ENCODE peak calls at places on chromosomes 4 and X, in eight cellular contexts. One of them, this sample, is unnamed.

GRCh38 chrX:134957836-134958235 is 33.0 kb upstream of the SMIM10 start:
- DNase-seq in GM23248: no peak
- DNase-seq in epithelial cell of esophagus: no peak
- DNase-seq in ELF-1: no peak
- DNase-seq in stimulated activated CD4-positive, alpha-beta T cell treated with anti-CD3 and anti-CD28 coated beads, Interleukin-2, amount 100 ng/mL, for 48 hours: no peak
- DNase-seq in sciatic nerve: no peak
- DNase-seq in NAMALWA: no peak
- DNase-seq in stimulated activated CD8-positive, alpha-beta memory T cell treated with anti-CD3 and anti-CD28 coated beads, Interleukin-7, amount 100 ng/mL, for 24 hours: no peak
- DNase-seq in this sample: no peak

GRCh38 chr4:16092682-16093319 is 9.0 kb upstream of the PROM1 start:
- DNase-seq in GM23248: no peak
- DNase-seq in epithelial cell of esophagus: no peak
- DNase-seq in ELF-1: no peak
- DNase-seq in stimulated activated CD4-positive, alpha-beta T cell treated with anti-CD3 and anti-CD28 coated beads, Interleukin-2, amount 100 ng/mL, for 48 hours: no peak
- DNase-seq in sciatic nerve: no peak
- DNase-seq in NAMALWA: no peak
- DNase-seq in stimulated activated CD8-positive, alpha-beta memory T cell treated with anti-CD3 and anti-CD28 coated beads, Interleukin-7, amount 100 ng/mL, for 24 hours: no peak
- DNase-seq in this sample: peak

GRCh38 chr4:2791518-2792395 is 1.1 kb upstream of the SH3BP2 start:
- DNase-seq in GM23248: no peak
- DNase-seq in epithelial cell of esophagus: no peak
- DNase-seq in ELF-1: no peak
- DNase-seq in stimulated activated CD4-positive, alpha-beta T cell treated with anti-CD3 and anti-CD28 coated beads, Interleukin-2, amount 100 ng/mL, for 48 hours: no peak
- DNase-seq in sciatic nerve: peak
- DNase-seq in NAMALWA: no peak
- DNase-seq in stimulated activated CD8-positive, alpha-beta memory T cell treated with anti-CD3 and anti-CD28 coated beads, Interleukin-7, amount 100 ng/mL, for 24 hours: no peak
- DNase-seq in this sample: peak

GRCh38 chrX:103437147-103437873 is 61.0 kb downstream of the BEX3 start:
- DNase-seq in GM23248: no peak
- DNase-seq in epithelial cell of esophagus: peak
- DNase-seq in ELF-1: no peak
- DNase-seq in stimulated activated CD4-positive, alpha-beta T cell treated with anti-CD3 and anti-CD28 coated beads, Interleukin-2, amount 100 ng/mL, for 48 hours: no peak
- DNase-seq in sciatic nerve: no peak
- DNase-seq in NAMALWA: no peak
- DNase-seq in stimulated activated CD8-positive, alpha-beta memory T cell treated with anti-CD3 and anti-CD28 coated beads, Interleukin-7, amount 100 ng/mL, for 24 hours: no peak
- DNase-seq in this sample: no peak

GRCh38 chr4:147334478-147334877 is 146.4 kb upstream of the EDNRA start:
- DNase-seq in GM23248: peak
- DNase-seq in epithelial cell of esophagus: peak
- DNase-seq in ELF-1: no peak
- DNase-seq in stimulated activated CD4-positive, alpha-beta T cell treated with anti-CD3 and anti-CD28 coated beads, Interleukin-2, amount 100 ng/mL, for 48 hours: no peak
- DNase-seq in sciatic nerve: no peak
- DNase-seq in NAMALWA: no peak
- DNase-seq in stimulated activated CD8-positive, alpha-beta memory T cell treated with anti-CD3 and anti-CD28 coated beads, Interleukin-7, amount 100 ng/mL, for 24 hours: no peak
- DNase-seq in this sample: no peak

GRCh38 chr4:8097141-8097541 is 61.5 kb downstream of the ABLIM2 start:
- DNase-seq in GM23248: no peak
- DNase-seq in epithelial cell of esophagus: no peak
- DNase-seq in ELF-1: no peak
- DNase-seq in stimulated activated CD4-positive, alpha-beta T cell treated with anti-CD3 and anti-CD28 coated beads, Interleukin-2, amount 100 ng/mL, for 48 hours: no peak
- DNase-seq in sciatic nerve: no peak
- DNase-seq in NAMALWA: no peak
- DNase-seq in stimulated activated CD8-positive, alpha-beta memory T cell treated with anti-CD3 and anti-CD28 coated beads, Interleukin-7, amount 100 ng/mL, for 24 hours: no peak
- DNase-seq in this sample: no peak

GRCh38 chrX:72009731-72010130 is 99.1 kb downstream of the NHSL2 start:
- DNase-seq in GM23248: no peak
- DNase-seq in epithelial cell of esophagus: no peak
- DNase-seq in ELF-1: no peak
- DNase-seq in stimulated activated CD4-positive, alpha-beta T cell treated with anti-CD3 and anti-CD28 coated beads, Interleukin-2, amount 100 ng/mL, for 48 hours: no peak
- DNase-seq in sciatic nerve: no peak
- DNase-seq in NAMALWA: no peak
- DNase-seq in stimulated activated CD8-positive, alpha-beta memory T cell treated with anti-CD3 and anti-CD28 coated beads, Interleukin-7, amount 100 ng/mL, for 24 hours: no peak
- DNase-seq in this sample: no peak

GRCh38 chrX:107979534-107979933 is 2.6 kb downstream of the TEX13B start:
- DNase-seq in GM23248: peak
- DNase-seq in epithelial cell of esophagus: peak
- DNase-seq in ELF-1: no peak
- DNase-seq in stimulated activated CD4-positive, alpha-beta T cell treated with anti-CD3 and anti-CD28 coated beads, Interleukin-2, amount 100 ng/mL, for 48 hours: no peak
- DNase-seq in sciatic nerve: no peak
- DNase-seq in NAMALWA: no peak
- DNase-seq in stimulated activated CD8-positive, alpha-beta memory T cell treated with anti-CD3 and anti-CD28 coated beads, Interleukin-7, amount 100 ng/mL, for 24 hours: no peak
- DNase-seq in this sample: no peak

GRCh38 chr4:113276448-113277158 is 227.2 kb downstream of the ANK2 start:
- DNase-seq in GM23248: peak
- DNase-seq in epithelial cell of esophagus: no peak
- DNase-seq in ELF-1: no peak
- DNase-seq in stimulated activated CD4-positive, alpha-beta T cell treated with anti-CD3 and anti-CD28 coated beads, Interleukin-2, amount 100 ng/mL, for 48 hours: no peak
- DNase-seq in sciatic nerve: no peak
- DNase-seq in NAMALWA: no peak
- DNase-seq in stimulated activated CD8-positive, alpha-beta memory T cell treated with anti-CD3 and anti-CD28 coated beads, Interleukin-7, amount 100 ng/mL, for 24 hours: no peak
- DNase-seq in this sample: no peak

GRCh38 chrX:3124041-3124440 is 82.8 kb downstream of the ARSF start:
- DNase-seq in GM23248: no peak
- DNase-seq in epithelial cell of esophagus: no peak
- DNase-seq in ELF-1: no peak
- DNase-seq in stimulated activated CD4-positive, alpha-beta T cell treated with anti-CD3 and anti-CD28 coated beads, Interleukin-2, amount 100 ng/mL, for 48 hours: no peak
- DNase-seq in sciatic nerve: no peak
- DNase-seq in NAMALWA: no peak
- DNase-seq in stimulated activated CD8-positive, alpha-beta memory T cell treated with anti-CD3 and anti-CD28 coated beads, Interleukin-7, amount 100 ng/mL, for 24 hours: no peak
- DNase-seq in this sample: no peak

GRCh38 chr4:41967392-41967791 is 14.2 kb upstream of the DCAF4L1 start:
- DNase-seq in GM23248: no peak
- DNase-seq in epithelial cell of esophagus: peak
- DNase-seq in ELF-1: no peak
- DNase-seq in stimulated activated CD4-positive, alpha-beta T cell treated with anti-CD3 and anti-CD28 coated beads, Interleukin-2, amount 100 ng/mL, for 48 hours: no peak
- DNase-seq in sciatic nerve: no peak
- DNase-seq in NAMALWA: no peak
- DNase-seq in stimulated activated CD8-positive, alpha-beta memory T cell treated with anti-CD3 and anti-CD28 coated beads, Interleukin-7, amount 100 ng/mL, for 24 hours: no peak
- DNase-seq in this sample: no peak

GRCh38 chr4:86302242-86302641 is 57.6 kb downstream of the MAPK10 start:
- DNase-seq in GM23248: peak
- DNase-seq in epithelial cell of esophagus: peak
- DNase-seq in ELF-1: no peak
- DNase-seq in stimulated activated CD4-positive, alpha-beta T cell treated with anti-CD3 and anti-CD28 coated beads, Interleukin-2, amount 100 ng/mL, for 48 hours: no peak
- DNase-seq in sciatic nerve: no peak
- DNase-seq in NAMALWA: peak
- DNase-seq in stimulated activated CD8-positive, alpha-beta memory T cell treated with anti-CD3 and anti-CD28 coated beads, Interleukin-7, amount 100 ng/mL, for 24 hours: no peak
- DNase-seq in this sample: peak

GRCh38 chr4:27836505-27836904 is 975.9 kb downstream of the STIM2 start:
- DNase-seq in GM23248: no peak
- DNase-seq in epithelial cell of esophagus: peak
- DNase-seq in ELF-1: no peak
- DNase-seq in stimulated activated CD4-positive, alpha-beta T cell treated with anti-CD3 and anti-CD28 coated beads, Interleukin-2, amount 100 ng/mL, for 48 hours: no peak
- DNase-seq in sciatic nerve: no peak
- DNase-seq in NAMALWA: no peak
- DNase-seq in stimulated activated CD8-positive, alpha-beta memory T cell treated with anti-CD3 and anti-CD28 coated beads, Interleukin-7, amount 100 ng/mL, for 24 hours: no peak
- DNase-seq in this sample: no peak

GRCh38 chrX:75337525-75337924 is 63.6 kb downstream of the UPRT start:
- DNase-seq in GM23248: no peak
- DNase-seq in epithelial cell of esophagus: no peak
- DNase-seq in ELF-1: no peak
- DNase-seq in stimulated activated CD4-positive, alpha-beta T cell treated with anti-CD3 and anti-CD28 coated beads, Interleukin-2, amount 100 ng/mL, for 48 hours: no peak
- DNase-seq in sciatic nerve: no peak
- DNase-seq in NAMALWA: no peak
- DNase-seq in stimulated activated CD8-positive, alpha-beta memory T cell treated with anti-CD3 and anti-CD28 coated beads, Interleukin-7, amount 100 ng/mL, for 24 hours: no peak
- DNase-seq in this sample: no peak

GRCh38 chr4:236028-236427 is 69.2 kb downstream of the ZNF732 start:
- DNase-seq in GM23248: no peak
- DNase-seq in epithelial cell of esophagus: peak
- DNase-seq in ELF-1: no peak
- DNase-seq in stimulated activated CD4-positive, alpha-beta T cell treated with anti-CD3 and anti-CD28 coated beads, Interleukin-2, amount 100 ng/mL, for 48 hours: no peak
- DNase-seq in sciatic nerve: no peak
- DNase-seq in NAMALWA: no peak
- DNase-seq in stimulated activated CD8-positive, alpha-beta memory T cell treated with anti-CD3 and anti-CD28 coated beads, Interleukin-7, amount 100 ng/mL, for 24 hours: no peak
- DNase-seq in this sample: no peak

GRCh38 chr4:159420162-159421057 is 317.5 kb downstream of the RAPGEF2 start:
- DNase-seq in GM23248: no peak
- DNase-seq in epithelial cell of esophagus: no peak
- DNase-seq in ELF-1: no peak
- DNase-seq in stimulated activated CD4-positive, alpha-beta T cell treated with anti-CD3 and anti-CD28 coated beads, Interleukin-2, amount 100 ng/mL, for 48 hours: no peak
- DNase-seq in sciatic nerve: no peak
- DNase-seq in NAMALWA: no peak
- DNase-seq in stimulated activated CD8-positive, alpha-beta memory T cell treated with anti-CD3 and anti-CD28 coated beads, Interleukin-7, amount 100 ng/mL, for 24 hours: no peak
- DNase-seq in this sample: no peak

GRCh38 chrX:130144509-130144908 is 21.1 kb downstream of the AIFM1 start:
- DNase-seq in GM23248: peak
- DNase-seq in epithelial cell of esophagus: peak
- DNase-seq in ELF-1: no peak
- DNase-seq in stimulated activated CD4-positive, alpha-beta T cell treated with anti-CD3 and anti-CD28 coated beads, Interleukin-2, amount 100 ng/mL, for 48 hours: no peak
- DNase-seq in sciatic nerve: no peak
- DNase-seq in NAMALWA: no peak
- DNase-seq in stimulated activated CD8-positive, alpha-beta memory T cell treated with anti-CD3 and anti-CD28 coated beads, Interleukin-7, amount 100 ng/mL, for 24 hours: no peak
- DNase-seq in this sample: no peak

GRCh38 chrX:87299563-87300160 is 217.9 kb upstream of the KLHL4 start:
- DNase-seq in GM23248: peak
- DNase-seq in epithelial cell of esophagus: peak
- DNase-seq in ELF-1: no peak
- DNase-seq in stimulated activated CD4-positive, alpha-beta T cell treated with anti-CD3 and anti-CD28 coated beads, Interleukin-2, amount 100 ng/mL, for 48 hours: no peak
- DNase-seq in sciatic nerve: no peak
- DNase-seq in NAMALWA: peak
- DNase-seq in stimulated activated CD8-positive, alpha-beta memory T cell treated with anti-CD3 and anti-CD28 coated beads, Interleukin-7, amount 100 ng/mL, for 24 hours: no peak
- DNase-seq in this sample: peak

GRCh38 chr4:102734591-102735385 is 26.0 kb downstream of the MANBA start:
- DNase-seq in GM23248: peak
- DNase-seq in epithelial cell of esophagus: peak
- DNase-seq in ELF-1: no peak
- DNase-seq in stimulated activated CD4-positive, alpha-beta T cell treated with anti-CD3 and anti-CD28 coated beads, Interleukin-2, amount 100 ng/mL, for 48 hours: no peak
- DNase-seq in sciatic nerve: no peak
- DNase-seq in NAMALWA: peak
- DNase-seq in stimulated activated CD8-positive, alpha-beta memory T cell treated with anti-CD3 and anti-CD28 coated beads, Interleukin-7, amount 100 ng/mL, for 24 hours: no peak
- DNase-seq in this sample: no peak